ENCODE peak calls at places on chromosomes 2 and 18, in nine cellular contexts. V is CD8-positive, alpha-beta memory T cell; S is H7; I is bronchial epithelial cell; N is colonic mucosa; Y is IMR-90; K is AG10803; B is SJSA1; Z is epithelial cell of esophagus. F is an unnamed sample.

GRCh38 chr2:85998071-85998991 is 107.4 kb downstream of the POLR1A start:
- DNase-seq in V (no peak), S (no peak), I (no peak), N (no peak), Y (peak), K (peak), B (peak), Z (no peak), F (peak)

GRCh38 chr2:216694201-216694825 is 1.0 kb downstream of the IGFBP5 start:
- DNase-seq in V (no peak), S (peak), I (peak), N (no peak), Y (no peak), K (peak), B (peak), Z (peak), F (peak)

GRCh38 chr2:25409468-25409867 is 67.7 kb upstream of the DNMT3A start:
- DNase-seq in V (no peak), S (no peak), I (no peak), N (no peak), Y (no peak), K (no peak), B (no peak), Z (no peak), F (no peak)

GRCh38 chr2:27133195-27133875 is 1.1 kb downstream of the PREB start:
- DNase-seq in V (no peak), S (peak), I (no peak), N (no peak), Y (no peak), K (no peak), B (peak), Z (no peak), F (no peak)

GRCh38 chr2:235968616-235969324 is 199.4 kb downstream of the GBX2 start:
- DNase-seq in V (no peak), S (peak), I (no peak), N (no peak), Y (no peak), K (peak), B (no peak), Z (no peak), F (no peak)

GRCh38 chr2:180385601-180386201 is 378.6 kb upstream of the CWC22 start:
- DNase-seq in V (no peak), S (no peak), I (peak), N (no peak), Y (peak), K (peak), B (no peak), Z (peak), F (peak)

GRCh38 chr2:147636238-147636887 is 208.5 kb upstream of the ACVR2A start:
- DNase-seq in V (no peak), S (no peak), I (peak), N (no peak), Y (peak), K (peak), B (peak), Z (peak), F (peak)

GRCh38 chr2:151482310-151482709 is 72.6 kb downstream of the RIF1 start:
- DNase-seq in V (no peak), S (no peak), I (no peak), N (no peak), Y (no peak), K (no peak), B (no peak), Z (no peak), F (no peak)

GRCh38 chr2:74414913-74415761 is 6.3 kb downstream of the C2orf81 start:
- DNase-seq in V (no peak), S (peak), I (no peak), N (peak), Y (no peak), K (peak), B (no peak), Z (no peak), F (no peak)

GRCh38 chr2:158505448-158505934 is 48.7 kb downstream of the PKP4 start:
- DNase-seq in V (no peak), S (no peak), I (peak), N (no peak), Y (no peak), K (no peak), B (no peak), Z (peak), F (no peak)

GRCh38 chr2:160419776-160420521 is 73.7 kb downstream of the RBMS1 start:
- DNase-seq in V (no peak), S (no peak), I (no peak), N (no peak), Y (peak), K (peak), B (no peak), Z (no peak), F (peak)

GRCh38 chr2:77796397-77796796 is 274.2 kb upstream of the LRRTM4 start:
- DNase-seq in V (no peak), S (no peak), I (no peak), N (no peak), Y (no peak), K (no peak), B (no peak), Z (no peak), F (no peak)

GRCh38 chr18:3692691-3693090 is 242.7 kb downstream of the TGIF1 start:
- DNase-seq in V (no peak), S (no peak), I (no peak), N (no peak), Y (no peak), K (no peak), B (no peak), Z (no peak), F (no peak)

GRCh38 chr2:37555457-37555856 is 116.0 kb downstream of the CDC42EP3 start:
- DNase-seq in V (no peak), S (no peak), I (no peak), N (no peak), Y (no peak), K (no peak), B (no peak), Z (no peak), F (no peak)

GRCh38 chr2:212730994-212731393 is 192.4 kb upstream of the ERBB4 start:
- DNase-seq in V (no peak), S (no peak), I (peak), N (no peak), Y (no peak), K (no peak), B (no peak), Z (peak), F (no peak)

GRCh38 chr2:149579972-149580882 is 7.3 kb downstream of the MMADHC start:
- DNase-seq in V (no peak), S (no peak), I (peak), N (no peak), Y (peak), K (peak), B (no peak), Z (peak), F (no peak)

GRCh38 chr2:41720298-41720697 is 327.5 kb upstream of the PKDCC start:
- DNase-seq in V (no peak), S (no peak), I (no peak), N (no peak), Y (no peak), K (no peak), B (peak), Z (no peak), F (no peak)

GRCh38 chr2:241437148-241437547 is 71.2 kb downstream of the STK25 start:
- DNase-seq in V (no peak), S (no peak), I (no peak), N (no peak), Y (no peak), K (no peak), B (no peak), Z (no peak), F (no peak)

GRCh38 chr2:232028631-232029030 is 67.1 kb downstream of the DIS3L2 start:
- DNase-seq in V (no peak), S (no peak), I (no peak), N (no peak), Y (peak), K (peak), B (no peak), Z (no peak), F (peak)

GRCh38 chr18:46161721-46162421 is 57.7 kb downstream of the HAUS1 start:
- DNase-seq in V (no peak), S (no peak), I (no peak), N (no peak), Y (no peak), K (no peak), B (no peak), Z (no peak), F (no peak)

GRCh38 chr2:137031731-137032130 is 266.4 kb downstream of the THSD7B start:
- DNase-seq in V (no peak), S (no peak), I (peak), N (no peak), Y (no peak), K (no peak), B (no peak), Z (peak), F (no peak)

GRCh38 chr2:127011796-127012195 is 95.2 kb downstream of the BIN1 start:
- DNase-seq in V (no peak), S (no peak), I (no peak), N (no peak), Y (no peak), K (no peak), B (no peak), Z (no peak), F (no peak)

GRCh38 chr2:201228271-201228911 is 31.9 kb upstream of the CASP8 start:
- DNase-seq in V (no peak), S (no peak), I (no peak), N (no peak), Y (no peak), K (peak), B (no peak), Z (no peak), F (no peak)

GRCh38 chr18:24987933-24988840 is 363.8 kb downstream of the ZNF521 start:
- DNase-seq in V (no peak), S (no peak), I (no peak), N (no peak), Y (no peak), K (no peak), B (no peak), Z (peak), F (no peak)

GRCh38 chr18:7824970-7825369 is 257.9 kb downstream of the PTPRM start:
- DNase-seq in V (no peak), S (no peak), I (no peak), N (no peak), Y (no peak), K (peak), B (no peak), Z (no peak), F (no peak)

GRCh38 chr18:35042389-35043066 is 1.3 kb downstream of the MAPRE2 start:
- DNase-seq in V (no peak), S (no peak), I (peak), N (no peak), Y (no peak), K (no peak), B (no peak), Z (no peak), F (peak)

GRCh38 chr18:50665519-50665918 is 105.6 kb downstream of the MAPK4 start:
- DNase-seq in V (no peak), S (no peak), I (no peak), N (no peak), Y (no peak), K (no peak), B (no peak), Z (no peak), F (no peak)

GRCh38 chr2:234952270-234953115 is 676 bp downstream of the SH3BP4 start:
- DNase-seq in V (no peak), S (peak), I (no peak), N (no peak), Y (no peak), K (no peak), B (peak), Z (no peak), F (no peak)

GRCh38 chr2:99933894-99934650 is 208.3 kb downstream of the AFF3 start:
- DNase-seq in V (no peak), S (no peak), I (no peak), N (no peak), Y (no peak), K (no peak), B (no peak), Z (no peak), F (no peak)

GRCh38 chr18:8977701-8978100 is 124.8 kb upstream of the NDUFV2 start:
- DNase-seq in V (no peak), S (no peak), I (no peak), N (no peak), Y (no peak), K (no peak), B (no peak), Z (no peak), F (no peak)

GRCh38 chr18:35740616-35741015 is 159.1 kb downstream of the GALNT1 start:
- DNase-seq in V (no peak), S (no peak), I (no peak), N (no peak), Y (no peak), K (peak), B (no peak), Z (no peak), F (peak)

GRCh38 chr2:239098288-239098970 is 250.5 kb downstream of the TWIST2 start:
- DNase-seq in V (peak), S (no peak), I (no peak), N (no peak), Y (no peak), K (peak), B (no peak), Z (peak), F (no peak)

GRCh38 chr2:241809383-241810303 is 650 bp downstream of the NEU4 start:
- DNase-seq in V (no peak), S (peak), I (no peak), N (peak), Y (no peak), K (no peak), B (no peak), Z (no peak), F (no peak)

GRCh38 chr2:95006661-95007060 is 18.8 kb upstream of the MAL start:
- DNase-seq in V (no peak), S (no peak), I (no peak), N (no peak), Y (no peak), K (no peak), B (no peak), Z (no peak), F (no peak)

GRCh38 chr2:203340791-203341487 is 12.7 kb downstream of the ABI2 start:
- DNase-seq in V (no peak), S (peak), I (peak), N (no peak), Y (peak), K (peak), B (peak), Z (peak), F (peak)

GRCh38 chr2:39881494-39881893 is 102.4 kb upstream of the THUMPD2 start:
- DNase-seq in V (no peak), S (no peak), I (peak), N (no peak), Y (peak), K (no peak), B (no peak), Z (peak), F (no peak)

GRCh38 chr2:183093857-183094657 is 15.5 kb downstream of the DUSP19 start:
- DNase-seq in V (no peak), S (no peak), I (peak), N (no peak), Y (peak), K (peak), B (peak), Z (peak), F (peak)

GRCh38 chr2:146370821-146371220 is 1474.0 kb upstream of the ACVR2A start:
- DNase-seq in V (no peak), S (no peak), I (peak), N (no peak), Y (peak), K (peak), B (no peak), Z (no peak), F (peak)

GRCh38 chr2:187549193-187549592 is 5.0 kb downstream of the TFPI start:
- DNase-seq in V (no peak), S (no peak), I (no peak), N (no peak), Y (no peak), K (no peak), B (no peak), Z (no peak), F (no peak)

GRCh38 chr2:187550797-187551306 is 3.4 kb downstream of the TFPI start:
- DNase-seq in V (no peak), S (no peak), I (no peak), N (no peak), Y (no peak), K (no peak), B (no peak), Z (no peak), F (no peak)

GRCh38 chr2:187548658-187549057 is 5.6 kb downstream of the TFPI start:
- DNase-seq in V (no peak), S (no peak), I (no peak), N (no peak), Y (no peak), K (no peak), B (no peak), Z (no peak), F (no peak)

GRCh38 chr2:187552381-187552780 is 1.9 kb downstream of the TFPI start:
- DNase-seq in V (no peak), S (no peak), I (no peak), N (no peak), Y (no peak), K (no peak), B (no peak), Z (no peak), F (no peak)

DNA sequence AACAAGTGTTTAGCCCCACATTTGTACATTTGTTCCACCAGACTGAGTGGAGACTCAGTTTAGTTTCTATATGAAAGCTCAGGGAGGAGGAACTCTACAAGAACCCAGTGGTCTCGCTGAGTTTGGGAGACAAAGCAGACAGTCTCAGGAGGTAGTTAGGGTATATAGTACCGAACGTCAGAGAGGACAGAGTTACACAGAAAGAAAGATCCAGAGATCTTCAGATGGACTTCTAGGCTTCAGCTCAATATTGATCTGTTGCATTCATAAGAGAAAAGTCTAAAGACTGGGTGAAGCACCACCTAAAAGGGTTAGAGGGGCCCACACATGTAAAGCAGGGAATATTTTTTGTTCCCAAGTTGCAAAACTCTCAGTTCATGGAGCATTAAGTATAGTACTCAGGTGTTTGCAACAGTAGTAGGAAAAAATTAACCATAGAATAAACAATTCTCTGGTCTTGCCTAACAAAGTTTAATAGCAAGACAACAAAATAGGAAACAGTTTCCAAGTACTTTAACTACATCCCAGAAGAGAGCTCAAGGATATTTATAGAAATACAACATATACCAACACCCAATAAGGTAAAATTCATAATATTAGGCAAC is 4.2 kb downstream of the TFPI start:
- DNase-seq in V (no peak), S (no peak), I (no peak), N (no peak), Y (no peak), K (no peak), B (no peak), Z (no peak), F (no peak)
- H3K4me3 ChIP-seq in V (no peak), S (no peak), I (no peak), N (no peak), Y (peak), K (no peak), B (no peak), Z (no peak), F (peak)

DNA sequence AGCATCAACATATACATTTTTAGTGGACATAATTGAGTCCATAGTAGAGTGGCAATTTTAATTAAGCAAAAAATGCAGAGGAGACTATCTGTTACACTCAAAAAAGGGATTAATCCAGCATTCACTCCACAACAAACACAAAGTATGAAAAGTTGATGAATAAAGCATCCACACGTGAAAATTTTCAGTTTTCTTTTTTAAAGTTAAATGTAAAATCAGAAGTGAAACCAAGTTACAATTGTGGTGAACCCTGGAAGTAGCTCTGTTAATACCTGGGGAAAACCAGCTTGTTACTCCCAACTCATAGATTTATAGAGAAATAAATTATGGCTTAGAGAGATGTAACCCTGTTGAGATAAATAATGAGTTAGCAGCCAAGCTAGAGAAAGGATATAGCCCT is 807.8 kb downstream of the TRIB2 start:
- DNase-seq in V (no peak), S (no peak), I (no peak), N (no peak), Y (no peak), K (no peak), B (no peak), Z (no peak), F (no peak)
- H3K4me3 ChIP-seq in V (no peak), S (no peak), I (no peak), N (no peak), Y (no peak), K (no peak), B (no peak), Z (no peak), F (no peak)

GRCh38 chr2:72090781-72091482 is 56.7 kb downstream of the CYP26B1 start:
- DNase-seq in V (no peak), S (no peak), I (no peak), N (no peak), Y (no peak), K (no peak), B (no peak), Z (no peak), F (no peak)

GRCh38 chr2:72089028-72089427 is 58.6 kb downstream of the CYP26B1 start:
- DNase-seq in V (no peak), S (no peak), I (no peak), N (no peak), Y (no peak), K (no peak), B (no peak), Z (no peak), F (no peak)

GRCh38 chr2:72092099-72092498 is 55.6 kb downstream of the CYP26B1 start:
- DNase-seq in V (no peak), S (no peak), I (peak), N (peak), Y (no peak), K (no peak), B (no peak), Z (peak), F (no peak)

GRCh38 chr2:72089537-72089936 is 58.1 kb downstream of the CYP26B1 start:
- DNase-seq in V (no peak), S (no peak), I (no peak), N (no peak), Y (no peak), K (no peak), B (no peak), Z (no peak), F (no peak)

GRCh38 chr2:72090271-72090720 is 57.4 kb downstream of the CYP26B1 start:
- DNase-seq in V (no peak), S (no peak), I (no peak), N (no peak), Y (no peak), K (no peak), B (no peak), Z (no peak), F (no peak)
- H3K4me3 ChIP-seq in V (no peak), S (no peak), I (no peak), N (no peak), Y (no peak), K (no peak), B (no peak), Z (no peak), F (no peak)

DNA sequence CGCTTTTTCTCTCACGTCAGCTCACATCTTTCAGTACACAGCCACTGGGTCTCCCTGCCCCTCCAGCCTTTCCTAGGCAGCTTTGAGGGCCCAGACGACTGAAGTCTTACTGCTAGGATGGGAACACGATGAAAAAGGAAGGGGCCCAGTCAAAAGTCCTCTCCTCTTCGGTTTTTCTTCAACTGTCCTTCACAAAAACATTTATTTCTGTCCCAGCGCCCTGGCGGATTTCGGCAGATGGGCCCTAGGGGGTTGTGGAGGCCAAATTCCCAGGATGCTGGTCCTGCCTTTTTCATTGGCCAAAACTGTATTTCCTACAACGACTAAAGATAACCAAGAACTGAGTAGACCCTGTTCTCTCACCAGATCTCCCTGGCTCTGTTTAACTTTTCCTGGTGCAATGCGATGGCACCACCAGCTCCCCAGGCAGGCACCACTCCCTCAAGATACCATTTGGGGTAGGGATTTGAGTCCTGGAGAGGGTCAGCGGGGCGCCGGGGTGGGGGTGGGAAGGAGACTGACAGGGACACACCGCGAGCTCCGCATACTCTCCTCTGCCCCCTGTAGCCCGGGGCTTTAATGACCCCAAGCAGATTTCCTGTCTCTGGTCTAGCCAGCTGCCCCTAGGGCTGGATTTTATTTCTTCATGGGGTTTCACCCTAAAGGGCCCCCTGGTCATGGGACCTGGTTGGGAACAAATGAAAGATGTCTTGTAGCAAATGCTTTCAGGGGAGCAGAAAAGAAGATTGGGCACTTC is 7.4 kb downstream of the SIX2 start:
- DNase-seq in V (no peak), S (peak), I (no peak), N (no peak), Y (no peak), K (no peak), B (no peak), Z (no peak), F (no peak)
- H3K4me3 ChIP-seq in V (no peak), S (no peak), I (peak), N (no peak), Y (no peak), K (peak), B (no peak), Z (peak), F (peak)